ENCODE peak calls at places on chromosomes 7 and 10, in eight cellular contexts. F is GF-D8; C is RWPE1; Z is coronary artery; L is cerebellum; Y is fibroblast of lung; V is naive thymus-derived CD4-positive, alpha-beta T cell; M is T-cell. S is an unnamed sample.

GRCh38 chr10:32940321-32941264 is 17.4 kb downstream of the ITGB1 start:
- DNase-seq in Y (no peak), Z (no peak), V (no peak), M (no peak), C (no peak), F (no peak), L (no peak), S (no peak)

GRCh38 chr7:127396184-127396583 is 3.7 kb upstream of the ZNF800 start:
- DNase-seq in M (no peak), V (no peak), Y (no peak), F (peak), Z (no peak), C (no peak), L (no peak), S (no peak)

GRCh38 chr10:38143587-38143986 is 49.5 kb downstream of the ZNF37A start:
- DNase-seq in Z (no peak), M (no peak), C (no peak), F (no peak), Y (no peak), V (no peak), L (no peak), S (no peak)

GRCh38 chr7:4747746-4748145 is 27.7 kb upstream of the AP5Z1 start:
- DNase-seq in L (no peak), M (no peak), Z (no peak), Y (no peak), C (no peak), V (no peak), F (no peak), S (no peak)

GRCh38 chr7:23470290-23471089 is at the start of gene IGF2BP3:
- DNase-seq in V (no peak), Y (peak), Z (no peak), F (peak), M (no peak), L (no peak), C (peak), S (peak)

GRCh38 chr7:35036361-35037171 is 719 bp downstream of the DPY19L1 start:
- DNase-seq in M (peak), L (peak), F (peak), C (peak), Z (peak), Y (peak), V (peak), S (peak)

GRCh38 chr10:62637249-62638061 is 167.1 kb upstream of the ADO start:
- DNase-seq in Y (peak), M (peak), C (peak), F (no peak), Z (no peak), V (peak), L (no peak), S (no peak)

GRCh38 chr7:106736123-106736507 is 75.2 kb upstream of the CCDC71L start:
- DNase-seq in M (no peak), L (no peak), V (no peak), C (no peak), Z (no peak), Y (no peak), F (no peak), S (no peak)

GRCh38 chr7:100604976-100605911 is 3.1 kb downstream of the PCOLCE start:
- DNase-seq in V (peak), C (peak), F (no peak), L (peak), Z (no peak), Y (no peak), M (peak), S (peak)

GRCh38 chr7:2159176-2159520 is 73.6 kb downstream of the MAD1L1 start:
- DNase-seq in F (no peak), L (no peak), C (no peak), Y (no peak), V (no peak), Z (no peak), M (no peak), S (no peak)

GRCh38 chr7:46630031-46630430 is 709.0 kb upstream of the IGFBP3 start:
- DNase-seq in M (no peak), Y (peak), C (no peak), V (no peak), F (no peak), Z (no peak), L (no peak), S (no peak)

GRCh38 chr7:157584420-157584819 is 247.6 kb downstream of the DNAJB6 start:
- DNase-seq in Z (no peak), C (no peak), F (no peak), M (no peak), Y (no peak), L (no peak), V (no peak), S (no peak)

GRCh38 chr10:25061711-25062455 is 45.5 kb downstream of the THNSL1 start:
- DNase-seq in L (no peak), C (no peak), M (no peak), Y (peak), F (no peak), Z (no peak), V (no peak), S (no peak)

GRCh38 chr7:17147409-17147808 is 151.0 kb upstream of the AHR start:
- DNase-seq in L (no peak), Y (no peak), V (no peak), C (no peak), F (no peak), Z (no peak), M (no peak), S (no peak)

GRCh38 chr10:70055550-70055949 is 2.9 kb downstream of the MACROH2A2 start:
- DNase-seq in C (peak), F (no peak), V (no peak), M (no peak), L (no peak), Y (peak), Z (no peak), S (no peak)

GRCh38 chr7:16431646-16432424 is 10.5 kb upstream of the CRPPA start:
- DNase-seq in M (peak), Y (no peak), Z (no peak), V (peak), L (no peak), F (peak), C (peak), S (peak)

GRCh38 chr7:99267530-99268360 is 4.9 kb upstream of the MYH16 start:
- DNase-seq in Y (peak), Z (no peak), V (no peak), M (no peak), C (peak), F (no peak), L (peak), S (no peak)